ENCODE peak calls at places on chromosome 11, in six cellular contexts. N, E, Q, L, M and O are unnamed samples.

GRCh38 chr11:69618237-69618636 is 22.7 kb upstream of the CCND1 start:
- DNase-seq in N (no peak), E (no peak), Q (no peak), L (no peak), M (no peak), O (no peak)

GRCh38 chr11:74816664-74817063 is 68.0 kb downstream of the RNF169 start:
- DNase-seq in N (no peak), E (no peak), Q (no peak), L (no peak), M (no peak), O (no peak)

GRCh38 chr11:134849833-134850232 is 437.8 kb upstream of the B3GAT1 start:
- DNase-seq in N (no peak), E (no peak), Q (no peak), L (no peak), M (no peak), O (no peak)

GRCh38 chr11:128036006-128036405 is 551.4 kb downstream of the ETS1 start:
- DNase-seq in N (no peak), E (no peak), Q (no peak), L (no peak), M (no peak), O (no peak)

GRCh38 chr11:44104472-44105294 is 9.2 kb downstream of the EXT2 start:
- DNase-seq in N (no peak), E (no peak), Q (no peak), L (no peak), M (no peak), O (no peak)

GRCh38 chr11:131924446-131925240 is 554.2 kb downstream of the NTM start:
- DNase-seq in N (no peak), E (no peak), Q (no peak), L (no peak), M (peak), O (peak)

GRCh38 chr11:119860561-119861094 is 131.6 kb upstream of the NECTIN1 start:
- DNase-seq in N (no peak), E (no peak), Q (no peak), L (no peak), M (no peak), O (no peak)

GRCh38 chr11:89491141-89491690 is at the start of gene NOX4:
- DNase-seq in N (no peak), E (peak), Q (peak), L (no peak), M (peak), O (peak)

GRCh38 chr11:8258289-8258688 is 5.4 kb downstream of the LMO1 start:
- DNase-seq in N (no peak), E (peak), Q (no peak), L (peak), M (peak), O (no peak)

GRCh38 chr11:17036666-17037658 is 22.7 kb upstream of the PLEKHA7 start:
- DNase-seq in N (no peak), E (no peak), Q (no peak), L (no peak), M (no peak), O (no peak)